ENCODE peak calls at places on chromosome 6, in six cellular contexts. X is brain microvascular endothelial cell, I is hepatocyte, D is breast epithelium, T is HCT116, L is IMR-90. G is an unnamed sample. For H3K36me3, the result is how much of the 10 kb centered on the place peaks cover.

GRCh38 chr6:47135772-47136171 is 93.6 kb upstream of the ADGRF1 start:
- DNase-seq in L (peak), D (no peak), T (peak), X (peak), I (peak), G (peak)

GRCh38 chr6:6801002-6801329 is 212.4 kb downstream of the LY86 start:
- DNase-seq in I (no peak), X (no peak), L (no peak), D (no peak), T (no peak), G (no peak)

GRCh38 chr6:42007286-42007685 is 43.0 kb upstream of the TAF8 start:
- DNase-seq in D (no peak), T (no peak), L (no peak), X (no peak), I (no peak), G (no peak)

GRCh38 chr6:30541515-30542403 is 14.5 kb downstream of the GNL1 start:
- DNase-seq in T (peak), D (peak), L (peak), X (peak), I (peak), G (peak)

GRCh38 chr6:85602100-85602499 is 8.4 kb upstream of the SNX14 start:
- DNase-seq in L (no peak), I (no peak), X (no peak), T (no peak), D (no peak), G (no peak)

GRCh38 chr6:2970753-2971419 is 481 bp downstream of the SERPINB6 start:
- DNase-seq in X (peak), D (peak), I (peak), L (peak), T (no peak), G (peak)

GRCh38 chr6:35194390-35194789 is 19.4 kb upstream of the SCUBE3 start:
- DNase-seq in L (no peak), D (no peak), I (no peak), T (no peak), X (no peak), G (no peak)

GRCh38 chr6:45192556-45192955 is 135.6 kb upstream of the RUNX2 start:
- DNase-seq in L (peak), D (no peak), T (no peak), I (no peak), X (no peak), G (no peak)

GRCh38 chr6:159168536-159169192 is 536 bp upstream of the FNDC1 start:
- DNase-seq in T (no peak), D (no peak), L (peak), X (peak), I (peak), G (peak)

GRCh38 chr6:18016698-18017097 is 29.3 kb upstream of the KIF13A start:
- DNase-seq in D (no peak), I (no peak), X (no peak), T (no peak), L (no peak), G (no peak)

GRCh38 chr6:113539202-113539601 is 317.9 kb upstream of the MARCKS start:
- DNase-seq in L (no peak), T (no peak), X (no peak), D (no peak), I (no peak), G (no peak)

GRCh38 chr6:161242113-161242512 is 31.7 kb downstream of the AGPAT4 start:
- DNase-seq in X (no peak), T (no peak), I (no peak), D (no peak), L (no peak), G (no peak)

GRCh38 chr6:109458774-109459531 is 3.4 kb upstream of the MICAL1 start:
- DNase-seq in D (no peak), L (no peak), T (no peak), X (no peak), I (no peak), G (no peak)

GRCh38 chr6:156538875-156539660 is 238.1 kb upstream of the ARID1B start:
- DNase-seq in L (no peak), T (no peak), D (no peak), X (no peak), I (no peak), G (no peak)

GRCh38 chr6:24933868-24934401 is 1.8 kb downstream of the RIPOR2 start:
- DNase-seq in L (no peak), T (peak), D (no peak), I (peak), X (no peak), G (peak)

GRCh38 chr6:144297498-144298166 is 12.5 kb downstream of the UTRN start:
- DNase-seq in D (no peak), L (no peak), T (no peak), I (no peak), X (no peak), G (no peak)

GRCh38 chr6:10375391-10375969 is 39.4 kb downstream of the TFAP2A start:
- DNase-seq in I (no peak), T (no peak), L (no peak), X (no peak), D (no peak), G (no peak)

GRCh38 chr6:108752733-108753392 is 95.4 kb upstream of the ARMC2 start:
- DNase-seq in T (no peak), X (no peak), D (no peak), I (no peak), L (no peak), G (peak)

GRCh38 chr6:22325481-22325880 is 28.6 kb upstream of the PRL start:
- DNase-seq in L (no peak), I (no peak), X (no peak), D (no peak), T (no peak), G (no peak)

GRCh38 chr6:33296797-33297405 is 1.8 kb downstream of the RGL2 start:
- DNase-seq in X (no peak), I (no peak), L (no peak), D (no peak), T (no peak), G (no peak)

GRCh38 chr6:148711833-148712653 is 34.8 kb upstream of the UST start:
- DNase-seq in T (no peak), X (no peak), D (no peak), L (peak), I (no peak), G (no peak)

DNA sequence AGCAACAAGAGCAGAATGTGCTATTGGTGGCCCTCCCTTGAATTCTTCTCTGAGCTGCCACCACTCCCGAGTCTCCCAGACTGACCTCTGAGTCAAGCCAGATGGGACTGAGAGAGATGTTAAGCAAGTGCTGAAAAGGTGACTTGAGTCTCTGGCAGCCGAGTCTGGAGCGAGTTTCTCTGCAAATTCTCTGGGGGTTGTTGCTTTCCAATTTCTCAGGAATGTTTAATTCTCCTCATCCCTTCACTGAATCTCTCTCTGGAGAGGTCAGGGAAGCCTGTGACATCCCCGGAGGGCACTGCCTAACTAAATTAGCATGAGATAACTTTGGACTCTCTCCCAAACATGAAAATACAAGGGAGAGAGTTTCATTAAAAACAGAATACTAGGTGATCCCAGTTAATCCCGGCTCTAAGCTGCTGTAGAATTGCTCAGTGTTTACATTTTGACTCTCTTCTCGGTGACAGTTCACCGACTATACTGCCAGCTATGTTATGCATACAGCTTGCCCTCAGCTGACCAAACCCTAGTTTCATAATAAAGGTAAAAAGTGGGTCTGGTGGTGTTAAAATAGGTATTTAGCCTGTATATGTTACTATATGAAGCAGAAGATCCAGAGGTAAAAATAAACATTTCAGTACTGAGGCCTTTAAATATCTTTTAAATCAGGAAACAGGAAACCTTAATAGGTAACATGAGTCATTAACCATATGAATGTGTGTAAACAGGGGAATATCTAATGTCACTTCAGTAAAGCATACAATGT is 157.9 kb downstream of the FOXC1 start:
- DNase-seq in I (peak), D (no peak), T (no peak), L (peak), X (no peak), G (no peak)
- H3K4me3 ChIP-seq in I (no peak), D (no peak), T (no peak), L (no peak), X (no peak), G (no peak)

GRCh38 chr6:166937716-166938115 is 18.6 kb downstream of the RNASET2 start:
- DNase-seq in L (no peak), D (no peak), X (no peak), I (no peak), T (no peak), G (no peak)

GRCh38 chr6:166938150-166938549 is 18.2 kb downstream of the RNASET2 start:
- DNase-seq in L (no peak), X (no peak), D (no peak), I (no peak), T (no peak), G (no peak)

GRCh38 chr6:166934174-166934573 is 22.2 kb downstream of the RNASET2 start:
- DNase-seq in D (no peak), I (no peak), L (no peak), X (no peak), T (no peak), G (no peak)

GRCh38 chr6:166935353-166935752 is 21.0 kb downstream of the RNASET2 start:
- DNase-seq in I (no peak), T (no peak), X (no peak), L (no peak), D (no peak), G (no peak)

GRCh38 chr6:166936079-166936787 is 20.1 kb downstream of the RNASET2 start:
- DNase-seq in I (no peak), T (no peak), D (no peak), L (no peak), X (no peak), G (no peak)
- H3K36me3 ChIP-seq in I (under half), T (under half), D (under half), L (under half), X (under half), G (under half)

DNA sequence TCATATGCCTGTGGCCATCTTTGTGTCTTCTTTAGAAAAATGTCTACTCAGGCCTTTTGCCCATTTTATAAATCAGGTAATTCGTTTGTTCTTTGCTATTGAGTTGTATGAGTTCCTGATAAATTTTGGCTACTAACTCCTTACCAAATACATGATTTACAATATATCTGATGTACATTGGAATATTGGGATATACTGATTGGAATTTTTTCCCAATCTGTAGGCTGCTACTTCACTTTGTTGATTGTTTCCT is 39.2 kb downstream of the BACH2 start:
- DNase-seq in T (no peak), L (no peak), D (no peak), I (no peak), X (no peak), G (no peak)
- H3K27ac ChIP-seq in T (no peak), L (no peak), D (no peak), I (no peak), X (peak), G (no peak)

DNA sequence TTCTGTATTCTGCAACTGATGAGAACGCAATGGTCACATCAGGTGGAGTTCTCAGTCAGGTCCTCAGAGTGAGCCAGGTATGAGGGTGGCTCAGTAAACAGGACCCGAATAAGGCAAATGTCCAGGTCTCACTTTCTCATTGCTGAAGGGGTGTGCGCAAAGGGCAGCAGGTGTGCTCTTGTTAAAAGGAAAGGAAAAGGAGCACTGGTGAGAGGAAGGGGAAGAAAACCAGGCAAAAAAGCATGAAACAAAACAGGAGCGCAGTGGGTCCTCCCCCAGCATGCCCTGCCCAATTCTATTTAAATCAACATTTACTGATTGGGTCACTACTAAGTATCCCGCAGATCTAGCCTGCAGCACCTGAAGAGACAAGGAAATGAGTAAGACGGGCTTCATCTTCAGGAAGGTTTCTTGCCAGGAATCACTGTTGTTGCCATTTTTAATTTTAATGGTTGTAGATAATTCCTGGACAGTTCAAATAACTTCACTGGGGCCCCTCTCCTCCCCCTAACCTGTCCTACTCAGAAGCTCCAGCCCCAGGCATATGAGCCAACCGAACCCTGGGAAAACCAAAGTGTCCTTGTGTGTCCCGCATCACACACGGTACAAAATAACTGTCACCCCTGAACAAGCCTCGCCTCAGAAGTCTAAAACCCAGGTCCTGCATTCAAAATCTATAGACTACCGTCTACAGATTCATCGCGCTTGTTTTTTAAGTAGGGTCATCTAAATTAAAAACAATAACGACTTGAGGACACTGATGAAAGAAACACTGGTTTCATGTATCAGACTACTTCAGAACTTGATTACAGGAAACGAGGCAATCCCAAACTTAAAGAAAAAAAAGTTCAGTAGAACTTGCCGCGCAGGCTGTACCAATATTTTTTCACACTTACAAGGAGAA is 980 bp downstream of the MBOAT1 start:
- DNase-seq in L (peak), I (peak), D (no peak), T (no peak), X (no peak), G (peak)
- H3K4me3 ChIP-seq in L (peak), I (peak), D (peak), T (peak), X (peak), G (peak)

G was measured in body of pancreas.